ENCODE peak calls at places on chromosomes 1 and 21, in ten cellular contexts. U, M, D, X, O, J, E, W, R and Q are unnamed samples.

GRCh38 chr1:53799141-53799540 is 39.0 kb downstream of the NDC1 start:
- DNase-seq in E (no peak), J (no peak), M (no peak), U (no peak), W (no peak), R (no peak), O (no peak), X (no peak), D (no peak), Q (no peak)

GRCh38 chr1:169091480-169091941 is 15.0 kb upstream of the ATP1B1 start:
- DNase-seq in J (no peak), M (no peak), O (no peak), X (no peak), R (no peak), W (peak), D (no peak), E (no peak), U (no peak), Q (no peak)

GRCh38 chr1:212608956-212609700 is 567 bp downstream of the ATF3 start:
- DNase-seq in R (no peak), J (peak), M (peak), X (peak), O (no peak), U (peak), D (peak), W (peak), E (no peak), Q (no peak)

GRCh38 chr1:186152227-186152944 is 222.7 kb downstream of the TPR start:
- DNase-seq in M (no peak), J (peak), D (no peak), E (peak), X (peak), U (no peak), O (no peak), W (peak), R (no peak), Q (no peak)

GRCh38 chr21:42568834-42569731 is 55.4 kb downstream of the SLC37A1 start:
- DNase-seq in R (no peak), E (no peak), O (peak), D (no peak), X (no peak), U (no peak), J (peak), W (no peak), M (peak), Q (peak)

GRCh38 chr1:115282825-115283224 is 55.2 kb downstream of the NGF start:
- DNase-seq in D (no peak), E (no peak), R (no peak), O (no peak), X (no peak), J (no peak), M (no peak), U (no peak), W (no peak), Q (no peak)

GRCh38 chr1:154431586-154432373 is 26.6 kb downstream of the IL6R start:
- DNase-seq in M (no peak), X (no peak), D (peak), W (peak), U (peak), O (no peak), R (no peak), J (no peak), E (no peak), Q (no peak)

GRCh38 chr1:63678200-63678599 is 85.0 kb downstream of the PGM1 start:
- DNase-seq in X (no peak), M (no peak), E (no peak), R (no peak), U (no peak), O (no peak), W (no peak), D (no peak), J (no peak), Q (no peak)

GRCh38 chr1:116254776-116255175 is 118.3 kb upstream of the ATP1A1 start:
- DNase-seq in U (no peak), D (no peak), M (no peak), X (no peak), W (peak), R (no peak), E (no peak), J (no peak), O (no peak), Q (no peak)

GRCh38 chr1:181213056-181213455 is 124.6 kb downstream of the IER5 start:
- DNase-seq in X (no peak), D (no peak), U (no peak), R (no peak), W (no peak), E (no peak), M (no peak), J (no peak), O (no peak), Q (no peak)

GRCh38 chr1:78114034-78114956 is 68.5 kb downstream of the GIPC2 start:
- DNase-seq in W (peak), D (peak), R (no peak), X (peak), U (peak), M (peak), J (peak), E (peak), O (no peak), Q (peak)

GRCh38 chr1:59128784-59129227 is 168.1 kb upstream of the FGGY start:
- DNase-seq in O (no peak), W (peak), D (no peak), J (no peak), M (no peak), E (no peak), R (no peak), U (no peak), X (no peak), Q (no peak)

GRCh38 chr1:15692121-15692682 is 8.1 kb downstream of the PLEKHM2 start:
- DNase-seq in O (no peak), X (no peak), M (no peak), J (no peak), D (no peak), E (no peak), U (no peak), R (no peak), W (no peak), Q (no peak)

GRCh38 chr1:107689157-107689556 is 275.8 kb downstream of the VAV3 start:
- DNase-seq in M (no peak), R (no peak), E (no peak), U (no peak), J (peak), W (no peak), D (no peak), O (no peak), X (peak), Q (no peak)